ENCODE peak calls at places on chromosomes 3 and 15, in four cellular contexts. N, H, M and C are unnamed samples.

GRCh38 chr3:51942603-51943450 is 664 bp downstream of the PARP3 start:
- DNase-seq in H (peak), N (peak), M (peak), C (no peak)

GRCh38 chr3:189227249-189227648 is 55.5 kb downstream of the TPRG1 start:
- DNase-seq in M (no peak), H (no peak), N (no peak), C (no peak)

GRCh38 chr15:58171476-58172061 is 33.4 kb downstream of the AQP9 start:
- DNase-seq in N (no peak), H (no peak), M (no peak), C (no peak)

GRCh38 chr3:182914341-182914740 is 66.0 kb downstream of the DCUN1D1 start:
- DNase-seq in H (no peak), N (no peak), M (no peak), C (no peak)

GRCh38 chr3:155995525-155996370 is 124.6 kb upstream of the KCNAB1 start:
- DNase-seq in M (peak), H (no peak), N (no peak), C (no peak)

GRCh38 chr3:104044002-104044401 is 1322.7 kb upstream of the ALCAM start:
- DNase-seq in H (no peak), M (no peak), N (no peak), C (no peak)

GRCh38 chr15:29838352-29839010 is 16.2 kb upstream of the TJP1 start:
- DNase-seq in H (no peak), N (no peak), M (no peak), C (no peak)

GRCh38 chr15:45732544-45733130 is 97.8 kb downstream of the SQOR start:
- DNase-seq in N (peak), M (no peak), H (peak), C (no peak)

GRCh38 chr3:81891496-81891895 is 130.1 kb upstream of the GBE1 start:
- DNase-seq in H (no peak), M (no peak), N (no peak), C (no peak)

GRCh38 chr3:179071161-179071568 is 444 bp downstream of the ZMAT3 start:
- DNase-seq in N (no peak), M (peak), H (no peak), C (peak)

GRCh38 chr3:106092792-106093191 is 224.0 kb upstream of the CBLB start:
- DNase-seq in H (no peak), M (no peak), N (no peak), C (no peak)

GRCh38 chr15:63901912-63902670 is 68.3 kb upstream of the HERC1 start:
- DNase-seq in M (no peak), N (no peak), H (no peak), C (no peak)
- H3K27ac ChIP-seq in M (no peak), N (no peak), H (no peak), C (no peak)

DNA sequence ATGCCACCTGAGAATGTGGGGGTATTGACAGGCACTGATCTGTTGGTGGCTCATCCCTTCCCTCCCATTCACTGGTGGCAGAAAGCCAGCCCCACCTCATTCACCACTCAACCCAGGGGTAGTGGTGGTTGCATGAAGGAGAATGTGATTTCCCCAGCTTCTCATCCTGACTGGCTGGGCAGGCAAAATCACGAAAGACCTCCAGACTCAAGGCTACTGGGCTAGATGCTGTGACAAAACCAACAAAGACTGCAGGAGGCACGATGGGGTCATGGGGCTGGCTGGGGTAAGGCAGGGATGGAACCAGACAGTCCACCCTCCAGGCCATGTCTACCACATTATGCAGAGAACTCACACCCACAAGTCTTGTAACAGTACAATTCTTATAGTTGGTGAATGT is 33.9 kb downstream of the FSTL1 start:
- DNase-seq in H (no peak), N (no peak), M (no peak), C (no peak)
- H3K4me3 ChIP-seq in H (peak), N (peak), M (no peak), C (peak)

DNA sequence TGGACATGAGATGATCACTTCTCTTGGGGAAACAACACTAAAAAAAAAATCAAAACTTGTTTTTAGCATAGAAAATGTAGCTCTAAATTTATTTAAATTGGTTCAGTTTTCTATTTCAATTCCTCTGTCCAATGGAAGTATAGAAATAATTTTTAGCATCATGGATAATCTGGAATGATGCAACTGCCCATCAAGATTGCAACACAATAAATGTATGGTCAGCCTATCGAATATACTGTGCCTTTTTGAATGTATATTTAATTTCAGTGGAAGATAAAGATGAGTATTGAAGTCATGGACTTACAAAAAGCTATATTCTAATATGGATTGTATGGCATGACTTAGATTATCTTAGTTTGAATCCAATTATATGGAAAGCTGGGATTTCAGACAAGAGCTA is 906.7 kb downstream of the IGSF11 start:
- DNase-seq in M (no peak), N (no peak), H (no peak), C (no peak)
- H3K27ac ChIP-seq in M (no peak), N (no peak), H (no peak), C (no peak)

GRCh38 chr3:18434731-18435130 is 9.6 kb upstream of the SATB1 start:
- DNase-seq in H (no peak), M (no peak), N (no peak), C (no peak)
- H3K4me3 ChIP-seq in H (no peak), M (no peak), N (no peak), C (peak)

DNA sequence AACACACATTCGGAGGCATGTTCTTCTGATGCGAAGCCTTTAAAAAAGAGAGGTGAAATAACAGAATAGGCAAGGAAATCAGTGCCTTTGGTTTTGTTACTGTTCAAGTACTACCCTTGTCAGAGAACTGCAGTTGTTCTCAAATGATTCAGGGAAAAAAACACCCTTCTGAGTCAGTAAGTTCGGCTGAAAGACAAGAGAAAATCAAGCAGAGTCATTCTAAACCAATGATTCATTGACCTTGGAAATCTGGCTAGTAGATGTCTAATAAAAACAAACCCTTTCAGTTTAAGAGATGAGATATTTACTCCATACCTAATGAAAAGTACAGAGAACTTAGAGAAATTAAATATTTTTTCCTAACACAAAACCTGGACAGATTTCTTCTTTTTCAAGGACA is 72.7 kb upstream of the ABI3BP start:
- DNase-seq in N (no peak), H (no peak), M (peak), C (no peak)
- H3K27ac ChIP-seq in N (peak), H (no peak), M (no peak), C (no peak)

GRCh38 chr3:43372007-43372754 is 85.8 kb downstream of the SNRK start:
- DNase-seq in M (no peak), H (no peak), N (no peak), C (no peak)
- H3K4me3 ChIP-seq in M (no peak), H (no peak), N (no peak), C (no peak)

GRCh38 chr3:128100126-128100525 is 23.5 kb downstream of the RUVBL1 start:
- DNase-seq in N (no peak), H (no peak), M (no peak), C (no peak)
- H3K27ac ChIP-seq in N (peak), H (no peak), M (no peak), C (no peak)

DNA sequence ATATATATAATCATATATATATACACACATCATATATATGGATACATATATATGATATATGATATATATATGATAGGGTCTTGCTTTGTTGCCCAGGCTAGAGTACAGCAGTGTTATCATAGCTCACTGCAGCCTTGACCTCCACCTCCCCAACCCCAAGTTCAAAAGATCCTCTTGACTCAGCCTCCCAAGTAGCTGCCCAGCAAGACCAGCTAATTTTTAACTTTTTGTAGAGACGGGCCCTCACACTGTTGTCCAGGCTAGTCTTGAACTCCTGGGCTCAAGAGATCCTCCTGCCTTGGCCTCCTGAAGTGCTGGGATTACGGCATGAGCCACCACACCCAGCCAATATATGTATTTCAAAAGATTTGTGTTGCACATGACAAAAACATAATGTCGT is 83.0 kb downstream of the TBL1XR1 start:
- DNase-seq in M (no peak), H (no peak), N (no peak), C (no peak)
- H3K4me3 ChIP-seq in M (no peak), H (no peak), N (no peak), C (no peak)

GRCh38 chr3:117892991-117893390 is 1141.7 kb downstream of the IGSF11 start:
- DNase-seq in H (no peak), M (no peak), N (no peak), C (no peak)

GRCh38 chr3:117893638-117894037 is 1141.0 kb downstream of the IGSF11 start:
- DNase-seq in N (no peak), M (no peak), H (no peak), C (no peak)

GRCh38 chr3:117887031-117887430 is 1147.6 kb downstream of the IGSF11 start:
- DNase-seq in N (no peak), M (no peak), H (no peak), C (no peak)

GRCh38 chr3:117887896-117888295 is 1146.8 kb downstream of the IGSF11 start:
- DNase-seq in N (no peak), M (no peak), H (no peak), C (no peak)

DNA sequence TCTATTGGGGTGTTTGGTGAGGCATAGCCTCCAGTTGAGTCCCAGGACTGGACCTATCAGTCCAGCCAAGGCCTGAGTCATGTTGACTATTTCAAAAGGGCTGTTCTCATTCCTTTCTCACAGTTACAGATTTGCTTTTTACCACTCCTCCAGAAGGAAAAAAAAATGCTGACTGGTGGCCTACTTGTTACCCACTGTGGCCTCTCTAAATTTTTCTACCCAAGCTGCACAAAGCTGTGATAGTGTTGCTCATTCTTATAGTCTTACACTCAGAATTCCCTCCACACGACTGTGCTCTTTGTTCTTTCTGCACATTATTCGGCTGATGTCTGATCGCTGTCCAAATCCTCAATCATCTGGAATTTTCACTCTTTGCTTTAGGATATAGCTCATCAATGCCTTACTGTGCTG is 1142.2 kb downstream of the IGSF11 start:
- DNase-seq in N (no peak), H (no peak), M (no peak), C (no peak)
- H3K27ac ChIP-seq in N (no peak), H (no peak), M (no peak), C (no peak)

GRCh38 chr3:49019941-49020334 is 1.6 kb upstream of the DALRD3 start:
- DNase-seq in N (no peak), M (no peak), H (no peak), C (no peak)
- H3K4me3 ChIP-seq in N (peak), M (peak), H (peak), C (peak)